ENCODE peak calls at places on chromosomes 4 and X, in six cellular contexts. O is cardiac muscle cell, S is prostate gland, H is heart right ventricle, P is substantia nigra, G is heart left ventricle. N is an unnamed sample.

GRCh38 chr4:23747131-23747752 is 142.6 kb downstream of the PPARGC1A start:
- DNase-seq in O (no peak), S (no peak), H (no peak), P (peak), G (no peak), N (no peak)

GRCh38 chr4:176547005-176547404 is 227.2 kb downstream of the SPCS3 start:
- DNase-seq in O (peak), S (no peak), H (no peak), P (no peak), G (no peak), N (no peak)

GRCh38 chr4:112190684-112191083 is 40.9 kb upstream of the AP1AR start:
- DNase-seq in O (no peak), S (no peak), H (no peak), P (no peak), G (no peak), N (no peak)

GRCh38 chr4:182749768-182750167 is 167.4 kb downstream of the DCTD start:
- DNase-seq in O (no peak), S (no peak), H (no peak), P (no peak), G (no peak), N (no peak)

GRCh38 chr4:42750831-42751230 is 93.9 kb upstream of the ATP8A1 start:
- DNase-seq in O (no peak), S (no peak), H (no peak), P (no peak), G (no peak), N (no peak)

GRCh38 chr4:102717448-102718092 is 43.2 kb downstream of the MANBA start:
- DNase-seq in O (no peak), S (no peak), H (no peak), P (no peak), G (no peak), N (no peak)

GRCh38 chrX:115226929-115227328 is 7.0 kb downstream of the LRCH2 start:
- DNase-seq in O (peak), S (no peak), H (no peak), P (no peak), G (no peak), N (no peak)

GRCh38 chr4:112170451-112170993 is 25.3 kb downstream of the FAM241A start:
- DNase-seq in O (peak), S (no peak), H (no peak), P (no peak), G (no peak), N (no peak)

GRCh38 chr4:126915999-126916625 is 716.6 kb upstream of the INTU start:
- DNase-seq in O (peak), S (no peak), H (no peak), P (no peak), G (no peak), N (no peak)

GRCh38 chr4:82643994-82644730 is 82.4 kb upstream of the TMEM150C start:
- DNase-seq in O (peak), S (no peak), H (no peak), P (no peak), G (no peak), N (no peak)

GRCh38 chrX:106932960-106933537 is 12.8 kb downstream of the CLDN2 start:
- DNase-seq in O (peak), S (no peak), H (no peak), P (no peak), G (no peak), N (no peak)

GRCh38 chrX:369563-370101 is 17.1 kb downstream of the PPP2R3B start:
- DNase-seq in O (no peak), S (no peak), H (no peak), P (no peak), G (no peak), N (no peak)
- H3K27ac ChIP-seq in O (peak), S (no peak), H (peak), P (no peak), G (peak), N (no peak)

GRCh38 chr4:71564775-71565174 is 219.1 kb downstream of the GC start:
- DNase-seq in O (peak), S (no peak), H (no peak), P (no peak), G (no peak), N (no peak)

GRCh38 chr4:71558248-71558647 is 219.4 kb downstream of the SLC4A4 start:
- DNase-seq in O (no peak), S (no peak), H (no peak), P (no peak), G (no peak), N (no peak)

DNA sequence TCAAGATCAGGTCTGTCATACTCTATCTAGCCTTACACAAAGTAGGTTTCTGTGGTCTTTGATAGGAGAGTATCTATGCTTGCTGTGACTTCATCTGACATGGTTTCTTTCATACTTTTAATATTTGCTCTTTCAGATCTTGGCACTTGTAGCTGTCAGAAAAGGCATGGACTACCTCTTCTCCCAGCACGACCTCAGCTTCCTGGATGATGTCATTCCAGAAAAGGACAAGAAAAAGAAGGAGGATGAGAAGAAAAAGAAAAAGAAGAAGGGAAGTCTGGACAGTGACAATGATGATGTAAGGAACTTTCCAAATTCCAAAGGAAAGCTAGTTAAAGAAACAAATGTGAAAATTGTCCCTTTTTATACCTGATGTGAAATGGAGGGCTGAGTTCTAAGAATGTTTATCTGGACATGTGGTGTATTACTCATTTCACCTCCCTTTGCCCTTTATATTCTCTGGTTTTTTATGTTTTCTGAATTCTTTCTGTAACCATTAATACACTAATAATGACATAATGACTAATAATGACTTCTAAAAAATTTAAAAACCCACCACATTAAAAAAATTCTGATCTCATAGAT is 221.2 kb downstream of the SLC4A4 start:
- DNase-seq in O (peak), S (no peak), H (no peak), P (no peak), G (no peak), N (no peak)
- H3K27ac ChIP-seq in O (no peak), S (no peak), H (no peak), P (no peak), G (no peak), N (no peak)

GRCh38 chr4:115119804-115120352 is 6.5 kb upstream of the NDST4 start:
- DNase-seq in O (no peak), S (no peak), H (no peak), P (no peak), G (no peak), N (no peak)
- H3K27ac ChIP-seq in O (no peak), S (no peak), H (no peak), P (no peak), G (no peak), N (no peak)

GRCh38 chr4:163380703-163381102 is 37.0 kb downstream of the NPY5R start:
- DNase-seq in O (no peak), S (no peak), H (no peak), P (no peak), G (no peak), N (no peak)
- H3K27ac ChIP-seq in O (no peak), S (no peak), H (no peak), P (no peak), G (no peak), N (no peak)

DNA sequence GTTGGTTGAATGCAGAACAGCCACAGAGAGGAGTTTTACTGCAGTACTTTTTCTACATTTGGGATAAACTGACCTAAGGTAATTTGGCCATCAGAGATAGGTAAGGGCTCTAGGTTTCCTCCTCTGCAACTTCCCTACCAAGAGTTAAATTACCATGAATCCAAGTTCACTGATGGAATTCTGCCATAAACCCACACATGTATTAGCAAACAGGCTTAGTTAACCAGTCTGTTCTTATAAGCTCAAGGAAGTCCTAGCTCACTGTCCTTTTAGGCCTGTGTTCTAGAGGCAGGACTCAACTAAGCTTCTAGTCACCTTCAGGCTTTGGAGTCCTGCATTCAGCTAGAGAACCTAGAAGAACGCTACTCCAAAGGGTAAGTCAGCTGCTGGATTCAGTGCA is 4.0 kb downstream of the FAM114A1 start:
- DNase-seq in O (no peak), S (no peak), H (no peak), P (no peak), G (no peak), N (no peak)
- H3K27ac ChIP-seq in O (no peak), S (peak), H (no peak), P (no peak), G (no peak), N (no peak)

GRCh38 chrX:102651968-102652744 is 873 bp downstream of the GPRASP1 start:
- DNase-seq in O (peak), S (peak), H (peak), P (peak), G (peak), N (no peak)

GRCh38 chrX:102650903-102651241 is 411 bp upstream of the GPRASP1 start:
- DNase-seq in O (no peak), S (no peak), H (no peak), P (no peak), G (no peak), N (no peak)

GRCh38 chrX:102651242-102651967 is at the start of gene GPRASP1:
- DNase-seq in O (peak), S (peak), H (peak), P (peak), G (peak), N (no peak)

GRCh38 chrX:102658551-102658950 is 7.3 kb downstream of the GPRASP1 start:
- DNase-seq in O (peak), S (no peak), H (no peak), P (no peak), G (no peak), N (no peak)

GRCh38 chrX:102654696-102655095 is 3.4 kb downstream of the GPRASP1 start:
- DNase-seq in O (peak), S (no peak), H (no peak), P (no peak), G (peak), N (no peak)
- H3K27ac ChIP-seq in O (no peak), S (no peak), H (no peak), P (no peak), G (no peak), N (no peak)

GRCh38 chrX:16722481-16722880 is 3.1 kb downstream of the SYAP1 start:
- DNase-seq in O (no peak), S (no peak), H (no peak), P (no peak), G (no peak), N (no peak)
- H3K27ac ChIP-seq in O (no peak), S (no peak), H (no peak), P (no peak), G (no peak), N (no peak)